ENCODE peak calls at places on chromosomes 12 and 14, in five cellular contexts. Q, D, P, O and Z are unnamed samples.

GRCh38 chr12:123085730-123086487 is 65.0 kb downstream of the PITPNM2 start:
- DNase-seq in Q (peak; percentile 32), D (no peak), P (peak; percentile 46), O (no peak), Z (no peak)

GRCh38 chr12:113862570-113863454 is 103.3 kb downstream of the RBM19 start:
- DNase-seq in Q (peak; percentile 94), D (peak; percentile 52), P (peak; percentile 96), O (no peak), Z (peak; percentile 88)

GRCh38 chr12:51374856-51375255 is 16.4 kb downstream of the GALNT6 start:
- DNase-seq in Q (no peak), D (no peak), P (no peak), O (no peak), Z (no peak)

GRCh38 chr12:94147991-94148840 is at the start of gene PLXNC1:
- DNase-seq in Q (peak; percentile 31), D (peak; percentile 67), P (peak; percentile 46), O (peak; percentile 53), Z (peak; percentile 52)

GRCh38 chr12:43362910-43363694 is 188.9 kb downstream of the ADAMTS20 start:
- DNase-seq in Q (peak; percentile 16), D (no peak), P (no peak), O (no peak), Z (peak; percentile 10)

GRCh38 chr14:77206261-77206824 is 24.7 kb downstream of the TMEM63C start:
- DNase-seq in Q (no peak), D (no peak), P (no peak), O (no peak), Z (no peak)

GRCh38 chr14:49623941-49624806 is 3.6 kb downstream of the MGAT2 start:
- DNase-seq in Q (no peak), D (no peak), P (peak; percentile 35), O (no peak), Z (no peak)

GRCh38 chr12:84807249-84807648 is 105.3 kb downstream of the SLC6A15 start:
- DNase-seq in Q (peak; percentile 30), D (no peak), P (peak; percentile 12), O (no peak), Z (no peak)

GRCh38 chr14:83120187-83120586 is 1586.5 kb upstream of the SEL1L start:
- DNase-seq in Q (peak; percentile 34), D (no peak), P (no peak), O (no peak), Z (no peak)

GRCh38 chr12:50297996-50298395 is 14.7 kb upstream of the LIMA1 start:
- DNase-seq in Q (no peak), D (no peak), P (no peak), O (no peak), Z (no peak)

GRCh38 chr12:71521125-71521524 is 81.5 kb downstream of the LGR5 start:
- DNase-seq in Q (no peak), D (peak; percentile 40), P (no peak), O (no peak), Z (peak; percentile 61)

GRCh38 chr14:61178226-61179060 is 102.7 kb downstream of the TMEM30B start:
- DNase-seq in Q (peak; percentile 99), D (no peak), P (peak; percentile 98), O (no peak), Z (peak; percentile 89)

GRCh38 chr14:77376380-77376770 is 519 bp downstream of the TMED8 start:
- DNase-seq in Q (no peak), D (peak; percentile 41), P (peak; percentile 19), O (peak; percentile 14), Z (peak; percentile 34)

GRCh38 chr14:23953464-23954278 is at the start of gene DHRS4:
- DNase-seq in Q (peak; percentile 76), D (peak; percentile 88), P (peak; percentile 87), O (peak; percentile 78), Z (peak; percentile 88)

GRCh38 chr12:98137278-98137677 is 378.1 kb upstream of the TMPO start:
- DNase-seq in Q (no peak), D (no peak), P (no peak), O (no peak), Z (no peak)

GRCh38 chr12:110458756-110459155 is 8.6 kb upstream of the ARPC3 start:
- DNase-seq in Q (no peak), D (no peak), P (no peak), O (no peak), Z (no peak)

GRCh38 chr12:71731439-71732356 is 23.0 kb upstream of the RAB21 start:
- DNase-seq in Q (peak; percentile 80), D (peak; percentile 79), P (peak; percentile 34), O (no peak), Z (peak; percentile 65)

GRCh38 chr14:100388137-100389050 is 65.3 kb downstream of the SLC25A47 start:
- DNase-seq in Q (no peak), D (no peak), P (no peak), O (no peak), Z (no peak)

GRCh38 chr12:124829008-124829707 is 34.5 kb downstream of the SCARB1 start:
- DNase-seq in Q (peak; percentile 85), D (no peak), P (peak; percentile 93), O (no peak), Z (peak; percentile 94)

GRCh38 chr14:76267322-76268012 is 108.5 kb upstream of the ESRRB start:
- DNase-seq in Q (peak; percentile 21), D (peak; percentile 73), P (no peak), O (no peak), Z (peak; percentile 66)

GRCh38 chr12:65568517-65568916 is 255.8 kb upstream of the HMGA2 start:
- DNase-seq in Q (peak; percentile 84), D (no peak), P (no peak), O (no peak), Z (no peak)

GRCh38 chr12:45166056-45166455 is 49.8 kb upstream of the ANO6 start:
- DNase-seq in Q (peak; percentile 3), D (no peak), P (no peak), O (no peak), Z (no peak)

GRCh38 chr12:10331642-10332239 is 24.1 kb downstream of the KLRD1 start:
- DNase-seq in Q (peak; percentile 62), D (no peak), P (peak; percentile 72), O (peak; percentile 39), Z (peak; percentile 79)

GRCh38 chr12:12079291-12079690 is 8.6 kb downstream of the BCL2L14 start:
- DNase-seq in Q (peak; percentile 39), D (no peak), P (peak; percentile 67), O (no peak), Z (peak; percentile 69)

GRCh38 chr12:28710882-28711281 is 438.2 kb upstream of the FAR2 start:
- DNase-seq in Q (peak; percentile 93), D (no peak), P (peak; percentile 59), O (no peak), Z (no peak)

GRCh38 chr12:50302686-50303085 is 19.4 kb upstream of the LIMA1 start:
- DNase-seq in Q (peak; percentile 85), D (no peak), P (peak; percentile 71), O (no peak), Z (no peak)

GRCh38 chr12:88057994-88058718 is 29.0 kb upstream of the C12orf50 start:
- DNase-seq in Q (peak; percentile 40), D (no peak), P (no peak), O (no peak), Z (no peak)

GRCh38 chr14:78023112-78023511 is 147.1 kb upstream of the NRXN3 start:
- DNase-seq in Q (no peak), D (no peak), P (no peak), O (no peak), Z (no peak)

GRCh38 chr12:62270872-62271271 is 10.7 kb downstream of the USP15 start:
- DNase-seq in Q (no peak), D (no peak), P (no peak), O (no peak), Z (no peak)
- H3K23ac ChIP-seq in Q (no peak overlapping the region), D (no peak overlapping the region), P (no peak overlapping the region), O (no peak overlapping the region), Z (no peak overlapping the region)

GRCh38 chr14:68270342-68270741 is 450.8 kb downstream of the RAD51B start:
- DNase-seq in Q (no peak), D (no peak), P (no peak), O (no peak), Z (no peak)

GRCh38 chr14:68268719-68269118 is 449.1 kb downstream of the RAD51B start:
- DNase-seq in Q (no peak), D (no peak), P (peak; percentile 49), O (no peak), Z (no peak)

GRCh38 chr14:68268197-68268596 is 448.6 kb downstream of the RAD51B start:
- DNase-seq in Q (no peak), D (no peak), P (peak; percentile 14), O (no peak), Z (no peak)

GRCh38 chr14:68266998-68267397 is 447.4 kb downstream of the RAD51B start:
- DNase-seq in Q (no peak), D (no peak), P (no peak), O (no peak), Z (no peak)

DNA sequence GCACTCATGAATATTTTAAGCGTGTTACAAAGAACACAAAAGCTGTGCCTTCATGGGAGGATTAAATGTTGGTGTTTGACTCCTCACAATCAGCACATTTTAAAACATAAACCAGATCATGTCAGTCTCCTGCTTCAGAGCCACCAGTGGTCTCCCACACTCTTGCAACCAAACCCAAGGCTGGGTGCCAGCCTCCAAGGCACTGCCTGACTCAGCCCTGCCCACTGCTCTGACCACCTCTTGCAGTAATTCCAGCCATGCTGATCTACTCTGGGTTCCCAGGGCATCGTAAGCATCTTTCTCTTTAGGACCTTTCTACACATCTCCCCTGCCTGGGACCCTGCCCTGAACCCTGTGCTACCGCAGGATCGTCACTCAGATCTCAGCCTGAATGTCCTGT is 449.6 kb downstream of the RAD51B start:
- DNase-seq in Q (no peak), D (no peak), P (no peak), O (no peak), Z (no peak)
- H3K4ac ChIP-seq in Q (no peak overlapping the region), D (no peak overlapping the region), P (peak overlapping the region; percentile 77), O (no peak overlapping the region), Z (no peak overlapping the region)

DNA sequence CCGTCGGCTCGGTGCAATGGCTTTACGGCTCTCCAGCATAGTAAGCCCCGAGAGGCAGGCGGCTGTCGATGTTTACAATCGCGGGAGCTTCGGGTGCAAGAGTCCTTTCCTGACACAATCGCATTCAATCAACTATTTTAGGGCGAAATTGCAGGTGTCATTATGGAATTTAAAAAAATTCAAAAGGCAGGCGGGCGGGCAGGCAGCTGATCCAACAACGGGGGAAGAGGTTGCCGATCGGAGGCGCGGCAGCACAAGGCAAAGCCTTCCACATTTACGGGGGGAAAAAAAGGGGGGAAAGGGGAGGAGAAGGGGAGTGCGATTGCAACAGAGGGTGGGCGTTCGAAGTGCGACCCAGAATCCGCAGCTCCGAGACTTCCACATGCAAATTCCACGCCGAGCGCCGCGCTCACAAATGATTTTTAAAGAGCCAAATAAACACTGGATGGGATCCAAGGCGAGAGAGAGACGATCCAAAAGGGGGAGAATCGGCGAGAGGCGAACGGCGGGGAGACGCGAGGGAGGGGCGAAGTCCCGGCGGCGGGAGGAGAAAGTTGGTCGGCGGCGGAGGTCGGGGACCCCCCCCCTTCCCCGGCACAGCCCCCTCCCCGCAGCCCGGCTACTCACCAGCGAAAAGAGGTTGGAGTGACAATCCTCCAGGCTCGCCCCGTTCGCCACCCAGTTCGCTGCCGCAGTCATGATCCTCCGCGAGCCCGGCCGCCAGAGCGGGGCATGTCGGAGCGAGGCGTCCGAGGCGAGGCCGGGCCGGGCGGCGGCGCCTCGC is 868 bp downstream of the MED13L start:
- DNase-seq in Q (peak; percentile 59), D (no peak), P (peak; percentile 77), O (peak; percentile 55), Z (peak; percentile 80)
- H3K18ac ChIP-seq in Q (no peak overlapping the region), D (peak overlapping the region; percentile 64), P (peak overlapping the region; percentile 3), O (peak overlapping the region; percentile 95), Z (peak overlapping the region; percentile 100)

DNA sequence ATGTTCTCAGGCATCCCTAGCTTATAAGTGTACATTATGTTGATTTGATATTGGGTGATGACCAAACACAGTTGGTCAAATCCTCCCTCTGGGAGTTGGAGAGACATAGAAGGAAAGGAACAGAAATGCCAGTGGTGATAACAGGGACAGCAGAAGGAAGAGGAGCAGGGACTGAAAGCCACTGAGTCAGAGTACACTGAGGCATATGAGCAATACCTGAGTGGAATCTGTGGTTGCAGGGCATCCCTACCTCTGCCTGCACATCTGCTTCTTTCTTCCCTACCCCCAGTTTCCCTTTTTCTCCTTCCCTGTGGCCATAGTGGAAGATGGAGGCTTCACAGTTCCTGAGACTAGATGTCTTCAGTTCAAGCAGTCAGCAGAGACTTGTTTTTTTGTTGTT is 44.9 kb downstream of the BICD1 start:
- DNase-seq in Q (no peak), D (no peak), P (no peak), O (no peak), Z (no peak)
- H3K23ac ChIP-seq in Q (no peak overlapping the region), D (no peak overlapping the region), P (no peak overlapping the region), O (no peak overlapping the region), Z (no peak overlapping the region)